ENCODE peak calls at places on chromosomes 12 and 14, in five cellular contexts. One of them, this sample, is unnamed.

GRCh38 chr14:94355191-94355794 is 32.2 kb upstream of the SERPINA6 start:
- DNase-seq in PC-9: no peak
- DNase-seq in iPS DF 6.9: peak; percentile 39
- DNase-seq in astrocyte: peak; percentile 36
- DNase-seq in left lung: peak; percentile 90
- DNase-seq in this sample: no peak

GRCh38 chr12:18895946-18896345 is 158.0 kb downstream of the CAPZA3 start:
- DNase-seq in PC-9: no peak
- DNase-seq in left lung: no peak
- DNase-seq in astrocyte: no peak
- DNase-seq in iPS DF 6.9: no peak
- DNase-seq in this sample: no peak

GRCh38 chr12:68776976-68777610 is 30.9 kb upstream of the MDM2 start:
- DNase-seq in astrocyte: no peak
- DNase-seq in PC-9: no peak
- DNase-seq in iPS DF 6.9: no peak
- DNase-seq in left lung: no peak
- DNase-seq in this sample: no peak

GRCh38 chr12:12835378-12836145 is 22.4 kb downstream of the DDX47 start:
- DNase-seq in iPS DF 6.9: no peak
- DNase-seq in PC-9: peak; percentile 99
- DNase-seq in left lung: no peak
- DNase-seq in astrocyte: peak; percentile 74
- DNase-seq in this sample: no peak

GRCh38 chr12:32875990-32876389 is 20.6 kb downstream of the PKP2 start:
- DNase-seq in iPS DF 6.9: no peak
- DNase-seq in PC-9: no peak
- DNase-seq in left lung: no peak
- DNase-seq in astrocyte: no peak
- DNase-seq in this sample: no peak

GRCh38 chr12:546265-546919 is 86.7 kb downstream of the B4GALNT3 start:
- DNase-seq in iPS DF 6.9: no peak
- DNase-seq in left lung: no peak
- DNase-seq in astrocyte: no peak
- DNase-seq in PC-9: no peak
- DNase-seq in this sample: no peak

GRCh38 chr14:64572721-64573508 is 23.2 kb downstream of the PPP1R36 start:
- DNase-seq in PC-9: no peak
- DNase-seq in astrocyte: peak; percentile 36
- DNase-seq in left lung: no peak
- DNase-seq in iPS DF 6.9: no peak
- DNase-seq in this sample: no peak

GRCh38 chr12:132190012-132190755 is 45.9 kb downstream of the NOC4L start:
- DNase-seq in PC-9: no peak
- DNase-seq in left lung: no peak
- DNase-seq in iPS DF 6.9: no peak
- DNase-seq in astrocyte: no peak
- DNase-seq in this sample: no peak

GRCh38 chr14:100789460-100790417 is 36.2 kb upstream of the MEG3 start:
- DNase-seq in astrocyte: peak; percentile 19
- DNase-seq in left lung: no peak
- DNase-seq in PC-9: no peak
- DNase-seq in iPS DF 6.9: no peak
- DNase-seq in this sample: no peak

GRCh38 chr14:85536835-85537195 is 6.9 kb downstream of the FLRT2 start:
- DNase-seq in iPS DF 6.9: no peak
- DNase-seq in astrocyte: no peak
- DNase-seq in PC-9: no peak
- DNase-seq in left lung: no peak
- DNase-seq in this sample: no peak

GRCh38 chr12:105888696-105889095 is 250.1 kb downstream of the NUAK1 start:
- DNase-seq in astrocyte: peak; percentile 93
- DNase-seq in left lung: no peak
- DNase-seq in iPS DF 6.9: no peak
- DNase-seq in PC-9: no peak
- DNase-seq in this sample: no peak

GRCh38 chr12:71439613-71440392 is at the start of gene LGR5:
- DNase-seq in left lung: peak; percentile 75
- DNase-seq in iPS DF 6.9: no peak
- DNase-seq in astrocyte: peak; percentile 33
- DNase-seq in PC-9: no peak
- DNase-seq in this sample: no peak

GRCh38 chr14:96796851-96797187 is 363 bp upstream of the VRK1 start:
- DNase-seq in iPS DF 6.9: no peak
- DNase-seq in astrocyte: no peak
- DNase-seq in left lung: no peak
- DNase-seq in PC-9: no peak
- DNase-seq in this sample: no peak

GRCh38 chr14:61764342-61765122 is 2.3 kb downstream of the SNAPC1 start:
- DNase-seq in PC-9: no peak
- DNase-seq in iPS DF 6.9: no peak
- DNase-seq in astrocyte: no peak
- DNase-seq in left lung: no peak
- DNase-seq in this sample: no peak

GRCh38 chr12:14959126-14959440 is 2.3 kb downstream of the ARHGDIB start:
- DNase-seq in astrocyte: no peak
- DNase-seq in iPS DF 6.9: no peak
- DNase-seq in PC-9: no peak
- DNase-seq in left lung: no peak
- DNase-seq in this sample: no peak

GRCh38 chr14:77148510-77149231 is 7.1 kb upstream of the ZDHHC22 start:
- DNase-seq in PC-9: no peak
- DNase-seq in astrocyte: no peak
- DNase-seq in left lung: no peak
- DNase-seq in iPS DF 6.9: no peak
- DNase-seq in this sample: no peak

GRCh38 chr12:124309744-124310143 is 14.9 kb downstream of the RFLNA start:
- DNase-seq in PC-9: no peak
- DNase-seq in left lung: peak; percentile 5
- DNase-seq in iPS DF 6.9: no peak
- DNase-seq in astrocyte: no peak
- DNase-seq in this sample: no peak

GRCh38 chr12:124310178-124310577 is 15.3 kb downstream of the RFLNA start:
- DNase-seq in astrocyte: no peak
- DNase-seq in left lung: peak; percentile 19
- DNase-seq in PC-9: no peak
- DNase-seq in iPS DF 6.9: no peak
- DNase-seq in this sample: no peak

GRCh38 chr12:124310785-124311184 is 15.9 kb downstream of the RFLNA start:
- DNase-seq in PC-9: no peak
- DNase-seq in left lung: no peak
- DNase-seq in iPS DF 6.9: no peak
- DNase-seq in astrocyte: no peak
- DNase-seq in this sample: no peak

GRCh38 chr12:124308741-124309140 is 13.8 kb downstream of the RFLNA start:
- DNase-seq in iPS DF 6.9: no peak
- DNase-seq in left lung: peak; percentile 61
- DNase-seq in astrocyte: no peak
- DNase-seq in PC-9: no peak
- DNase-seq in this sample: no peak

DNA sequence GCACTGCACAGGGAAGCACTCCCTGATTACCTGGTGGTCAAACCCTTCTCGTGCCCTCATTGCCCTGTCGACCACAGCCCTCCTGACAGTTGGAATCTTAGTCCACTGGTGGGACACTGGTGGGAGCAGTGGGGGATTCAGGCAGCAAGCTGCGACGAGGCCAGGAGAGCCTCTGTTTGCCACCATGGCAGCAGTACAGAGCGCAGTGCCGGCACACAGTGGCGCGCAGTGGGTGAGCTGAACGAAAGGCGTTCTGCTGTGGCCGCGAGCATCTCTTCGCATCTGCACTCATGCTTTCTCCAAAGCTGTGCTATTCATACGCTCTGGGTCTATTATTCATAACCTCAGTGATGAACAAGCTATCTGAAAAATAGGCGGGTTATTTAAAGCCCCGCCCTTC is 14.3 kb downstream of the RFLNA start:
- DNase-seq in astrocyte: no peak
- DNase-seq in iPS DF 6.9: no peak
- DNase-seq in left lung: peak; percentile 31
- DNase-seq in PC-9: no peak
- DNase-seq in this sample: no peak
- H3K27ac ChIP-seq in astrocyte: no peak overlapping the region
- H3K27ac ChIP-seq in iPS DF 6.9: no peak overlapping the region
- H3K27ac ChIP-seq in left lung: no peak overlapping the region
- H3K27ac ChIP-seq in PC-9: no peak overlapping the region
- H3K27ac ChIP-seq in this sample: no peak overlapping the region

DNA sequence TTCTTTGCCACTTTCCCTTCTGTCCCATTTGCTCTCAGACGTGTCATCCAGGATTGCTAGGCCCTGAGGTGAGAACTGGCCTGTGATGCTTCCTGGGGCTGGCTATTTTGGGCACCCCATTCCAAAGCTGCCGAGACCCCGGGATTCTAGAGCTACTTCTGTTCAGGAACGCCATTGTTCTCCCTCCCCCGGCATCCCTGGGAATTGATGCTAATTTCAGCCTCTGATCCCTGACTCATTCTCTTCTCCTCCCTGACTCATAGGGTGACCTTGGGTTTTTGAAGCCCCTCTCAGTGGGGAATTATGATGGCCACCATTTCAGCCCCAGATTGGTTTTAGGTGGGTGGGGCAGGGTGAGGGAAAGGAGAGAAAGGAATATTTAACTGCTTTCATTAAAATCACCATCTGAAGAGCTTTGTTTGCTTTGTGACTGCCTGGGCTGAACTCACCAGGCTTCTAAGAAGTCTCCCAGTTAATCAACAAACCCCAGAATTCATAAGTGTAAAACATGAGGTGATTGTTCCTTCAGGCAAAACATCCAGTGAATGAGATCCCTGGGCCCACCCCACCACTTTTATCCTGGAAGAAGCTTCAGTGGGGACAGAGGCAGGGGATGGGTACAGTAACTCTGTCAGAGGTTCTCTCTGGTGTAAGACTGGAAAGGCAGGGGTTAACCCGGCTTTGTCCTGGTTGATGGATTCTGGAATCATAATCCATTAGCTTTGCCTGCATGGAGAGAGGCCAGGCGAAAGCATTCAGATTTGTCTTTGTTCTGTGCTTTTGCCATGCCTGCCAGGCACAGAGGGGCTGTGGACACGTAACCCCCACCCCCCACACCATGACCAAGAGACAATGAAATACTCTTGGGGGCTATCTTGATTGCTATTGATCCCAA is 16.5 kb downstream of the PDE1B start:
- DNase-seq in left lung: no peak
- DNase-seq in iPS DF 6.9: no peak
- DNase-seq in astrocyte: no peak
- DNase-seq in PC-9: no peak
- DNase-seq in this sample: no peak
- H3K27ac ChIP-seq in left lung: no peak overlapping the region
- H3K27ac ChIP-seq in iPS DF 6.9: no peak overlapping the region
- H3K27ac ChIP-seq in astrocyte: no peak overlapping the region
- H3K27ac ChIP-seq in PC-9: no peak overlapping the region
- H3K27ac ChIP-seq in this sample: no peak overlapping the region

GRCh38 chr14:24312736-24313507 is 1.6 kb downstream of the LTB4R start:
- DNase-seq in PC-9: no peak
- DNase-seq in astrocyte: no peak
- DNase-seq in left lung: no peak
- DNase-seq in iPS DF 6.9: no peak
- DNase-seq in this sample: peak; percentile 90
- H3K27ac ChIP-seq in PC-9: no peak overlapping the region
- H3K27ac ChIP-seq in astrocyte: no peak overlapping the region
- H3K27ac ChIP-seq in left lung: peak overlapping the region; percentile 86
- H3K27ac ChIP-seq in iPS DF 6.9: no peak overlapping the region
- H3K27ac ChIP-seq in this sample: peak overlapping the region; percentile 93

GRCh38 chr12:47785887-47786661 is 13.0 kb downstream of the SLC48A1 start:
- DNase-seq in iPS DF 6.9: no peak
- DNase-seq in PC-9: peak; percentile 17
- DNase-seq in left lung: peak; percentile 55
- DNase-seq in astrocyte: no peak
- DNase-seq in this sample: no peak
- H3K27ac ChIP-seq in iPS DF 6.9: no peak overlapping the region
- H3K27ac ChIP-seq in PC-9: no peak overlapping the region
- H3K27ac ChIP-seq in left lung: no peak overlapping the region
- H3K27ac ChIP-seq in astrocyte: no peak overlapping the region
- H3K27ac ChIP-seq in this sample: no peak overlapping the region

GRCh38 chr12:53483225-53483978 is 15.9 kb downstream of the MAP3K12 start:
- DNase-seq in left lung: no peak
- DNase-seq in astrocyte: no peak
- DNase-seq in iPS DF 6.9: no peak
- DNase-seq in PC-9: no peak
- DNase-seq in this sample: no peak

GRCh38 chr12:53481108-53481442 is 18.2 kb downstream of the MAP3K12 start:
- DNase-seq in PC-9: no peak
- DNase-seq in astrocyte: no peak
- DNase-seq in left lung: no peak
- DNase-seq in iPS DF 6.9: no peak
- DNase-seq in this sample: no peak

GRCh38 chr12:53481957-53482586 is 17.2 kb downstream of the MAP3K12 start:
- DNase-seq in astrocyte: no peak
- DNase-seq in iPS DF 6.9: no peak
- DNase-seq in left lung: no peak
- DNase-seq in PC-9: peak; percentile 48
- DNase-seq in this sample: no peak

GRCh38 chr12:53483979-53484377 is 15.3 kb downstream of the MAP3K12 start:
- DNase-seq in astrocyte: no peak
- DNase-seq in PC-9: no peak
- DNase-seq in iPS DF 6.9: no peak
- DNase-seq in left lung: no peak
- DNase-seq in this sample: no peak

DNA sequence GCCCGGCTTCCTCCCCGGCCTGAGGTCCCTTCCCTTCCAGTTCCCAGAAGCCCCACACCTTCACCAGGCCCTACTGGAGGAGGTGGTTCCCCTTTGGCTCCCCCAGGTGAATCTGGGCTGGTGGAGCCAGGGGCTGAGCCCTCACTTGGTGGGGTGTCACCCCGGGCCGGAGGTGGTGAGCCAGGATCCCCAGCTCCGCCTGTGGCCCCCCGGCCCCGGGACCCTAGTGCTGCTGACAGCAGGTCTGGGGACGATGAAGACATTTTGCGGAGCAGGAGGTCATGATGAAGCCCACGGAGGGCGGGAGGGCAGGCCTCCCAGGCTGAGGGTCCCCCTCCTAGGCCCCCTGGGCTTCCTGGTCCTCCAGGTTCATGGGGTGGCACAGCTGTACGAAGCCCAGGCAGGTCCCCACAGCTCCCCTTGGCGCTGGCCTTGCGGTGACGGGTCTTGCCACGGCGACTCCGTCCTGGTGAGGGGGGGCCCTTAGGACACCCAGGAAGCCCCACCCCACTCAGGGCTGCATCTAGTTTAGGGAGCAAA is 16.6 kb downstream of the MAP3K12 start:
- DNase-seq in astrocyte: no peak
- DNase-seq in PC-9: no peak
- DNase-seq in left lung: no peak
- DNase-seq in iPS DF 6.9: no peak
- DNase-seq in this sample: no peak
- H3K27ac ChIP-seq in astrocyte: no peak overlapping the region
- H3K27ac ChIP-seq in PC-9: no peak overlapping the region
- H3K27ac ChIP-seq in left lung: no peak overlapping the region
- H3K27ac ChIP-seq in iPS DF 6.9: no peak overlapping the region
- H3K27ac ChIP-seq in this sample: no peak overlapping the region

This sample was measured in HL-60.